ENCODE peak calls at places on chromosomes 12 and 14, in ten cellular contexts. One of them, this sample, is unnamed.

GRCh38 chr14:51999084-51999483 is 9.7 kb downstream of the RTRAF start:
- DNase-seq in GM10248: no peak
- DNase-seq in stimulated activated CD8-positive, alpha-beta memory T cell treated with anti-CD3 and anti-CD28 coated beads, Interleukin-12 subunit alpha, Interleukin-12 subunit beta, amount 100 ng/mL, for 1 hour: no peak
- DNase-seq in GM03348: no peak
- DNase-seq in stimulated activated naive CD8-positive, alpha-beta T cell treated with anti-CD3 and anti-CD28 coated beads, Interleukin-15, Interleukin-2, amounts not matched to agents 100 U/mL and 50 U/mL, for 24 hours: no peak
- DNase-seq in posterior cingulate gyrus: no peak
- DNase-seq in NT2/D1: no peak
- DNase-seq in right atrium auricular region: no peak
- DNase-seq in neural crest cell: no peak
- DNase-seq in dorsolateral prefrontal cortex: no peak
- DNase-seq in this sample: no peak

GRCh38 chr12:1885082-1885596 is 33.3 kb downstream of the CACNA2D4 start:
- DNase-seq in right atrium auricular region: peak
- DNase-seq in dorsolateral prefrontal cortex: no peak
- DNase-seq in stimulated activated naive CD8-positive, alpha-beta T cell treated with anti-CD3 and anti-CD28 coated beads, Interleukin-15, Interleukin-2, amounts not matched to agents 100 U/mL and 50 U/mL, for 24 hours: no peak
- DNase-seq in NT2/D1: no peak
- DNase-seq in GM10248: no peak
- DNase-seq in posterior cingulate gyrus: no peak
- DNase-seq in GM03348: no peak
- DNase-seq in neural crest cell: no peak
- DNase-seq in stimulated activated CD8-positive, alpha-beta memory T cell treated with anti-CD3 and anti-CD28 coated beads, Interleukin-12 subunit alpha, Interleukin-12 subunit beta, amount 100 ng/mL, for 1 hour: no peak
- DNase-seq in this sample: no peak

GRCh38 chr12:88052686-88053085 is 23.5 kb upstream of the C12orf50 start:
- DNase-seq in posterior cingulate gyrus: peak
- DNase-seq in neural crest cell: peak
- DNase-seq in GM10248: no peak
- DNase-seq in stimulated activated naive CD8-positive, alpha-beta T cell treated with anti-CD3 and anti-CD28 coated beads, Interleukin-15, Interleukin-2, amounts not matched to agents 100 U/mL and 50 U/mL, for 24 hours: no peak
- DNase-seq in GM03348: peak
- DNase-seq in stimulated activated CD8-positive, alpha-beta memory T cell treated with anti-CD3 and anti-CD28 coated beads, Interleukin-12 subunit alpha, Interleukin-12 subunit beta, amount 100 ng/mL, for 1 hour: no peak
- DNase-seq in right atrium auricular region: no peak
- DNase-seq in NT2/D1: peak
- DNase-seq in dorsolateral prefrontal cortex: no peak
- DNase-seq in this sample: peak

GRCh38 chr14:84937044-84937443 is 592.9 kb upstream of the FLRT2 start:
- DNase-seq in posterior cingulate gyrus: no peak
- DNase-seq in dorsolateral prefrontal cortex: no peak
- DNase-seq in stimulated activated CD8-positive, alpha-beta memory T cell treated with anti-CD3 and anti-CD28 coated beads, Interleukin-12 subunit alpha, Interleukin-12 subunit beta, amount 100 ng/mL, for 1 hour: no peak
- DNase-seq in neural crest cell: no peak
- DNase-seq in stimulated activated naive CD8-positive, alpha-beta T cell treated with anti-CD3 and anti-CD28 coated beads, Interleukin-15, Interleukin-2, amounts not matched to agents 100 U/mL and 50 U/mL, for 24 hours: no peak
- DNase-seq in NT2/D1: no peak
- DNase-seq in GM10248: no peak
- DNase-seq in GM03348: no peak
- DNase-seq in right atrium auricular region: no peak
- DNase-seq in this sample: no peak

GRCh38 chr14:32077081-32078029 is at the start of gene ARHGAP5:
- DNase-seq in dorsolateral prefrontal cortex: no peak
- DNase-seq in right atrium auricular region: peak
- DNase-seq in GM03348: peak
- DNase-seq in neural crest cell: peak
- DNase-seq in stimulated activated CD8-positive, alpha-beta memory T cell treated with anti-CD3 and anti-CD28 coated beads, Interleukin-12 subunit alpha, Interleukin-12 subunit beta, amount 100 ng/mL, for 1 hour: peak
- DNase-seq in GM10248: peak
- DNase-seq in posterior cingulate gyrus: peak
- DNase-seq in stimulated activated naive CD8-positive, alpha-beta T cell treated with anti-CD3 and anti-CD28 coated beads, Interleukin-15, Interleukin-2, amounts not matched to agents 100 U/mL and 50 U/mL, for 24 hours: peak
- DNase-seq in NT2/D1: no peak
- DNase-seq in this sample: peak

GRCh38 chr12:49019435-49020317 is 1.1 kb upstream of the PRKAG1 start:
- DNase-seq in posterior cingulate gyrus: no peak
- DNase-seq in NT2/D1: no peak
- DNase-seq in dorsolateral prefrontal cortex: no peak
- DNase-seq in GM10248: peak
- DNase-seq in stimulated activated naive CD8-positive, alpha-beta T cell treated with anti-CD3 and anti-CD28 coated beads, Interleukin-15, Interleukin-2, amounts not matched to agents 100 U/mL and 50 U/mL, for 24 hours: peak
- DNase-seq in right atrium auricular region: no peak
- DNase-seq in stimulated activated CD8-positive, alpha-beta memory T cell treated with anti-CD3 and anti-CD28 coated beads, Interleukin-12 subunit alpha, Interleukin-12 subunit beta, amount 100 ng/mL, for 1 hour: no peak
- DNase-seq in GM03348: peak
- DNase-seq in neural crest cell: no peak
- DNase-seq in this sample: peak

GRCh38 chr14:81390706-81391105 is 9.4 kb downstream of the STON2 start:
- DNase-seq in right atrium auricular region: no peak
- DNase-seq in posterior cingulate gyrus: no peak
- DNase-seq in GM03348: no peak
- DNase-seq in NT2/D1: no peak
- DNase-seq in neural crest cell: no peak
- DNase-seq in dorsolateral prefrontal cortex: no peak
- DNase-seq in stimulated activated naive CD8-positive, alpha-beta T cell treated with anti-CD3 and anti-CD28 coated beads, Interleukin-15, Interleukin-2, amounts not matched to agents 100 U/mL and 50 U/mL, for 24 hours: no peak
- DNase-seq in stimulated activated CD8-positive, alpha-beta memory T cell treated with anti-CD3 and anti-CD28 coated beads, Interleukin-12 subunit alpha, Interleukin-12 subunit beta, amount 100 ng/mL, for 1 hour: no peak
- DNase-seq in GM10248: no peak
- DNase-seq in this sample: no peak

GRCh38 chr12:27243006-27243405 is 1.1 kb upstream of the STK38L start:
- DNase-seq in NT2/D1: no peak
- DNase-seq in stimulated activated naive CD8-positive, alpha-beta T cell treated with anti-CD3 and anti-CD28 coated beads, Interleukin-15, Interleukin-2, amounts not matched to agents 100 U/mL and 50 U/mL, for 24 hours: no peak
- DNase-seq in neural crest cell: no peak
- DNase-seq in posterior cingulate gyrus: no peak
- DNase-seq in stimulated activated CD8-positive, alpha-beta memory T cell treated with anti-CD3 and anti-CD28 coated beads, Interleukin-12 subunit alpha, Interleukin-12 subunit beta, amount 100 ng/mL, for 1 hour: no peak
- DNase-seq in dorsolateral prefrontal cortex: no peak
- DNase-seq in GM10248: no peak
- DNase-seq in right atrium auricular region: no peak
- DNase-seq in GM03348: no peak
- DNase-seq in this sample: no peak

GRCh38 chr14:89330236-89331002 is 86.6 kb downstream of the FOXN3 start:
- DNase-seq in stimulated activated naive CD8-positive, alpha-beta T cell treated with anti-CD3 and anti-CD28 coated beads, Interleukin-15, Interleukin-2, amounts not matched to agents 100 U/mL and 50 U/mL, for 24 hours: no peak
- DNase-seq in neural crest cell: no peak
- DNase-seq in posterior cingulate gyrus: no peak
- DNase-seq in stimulated activated CD8-positive, alpha-beta memory T cell treated with anti-CD3 and anti-CD28 coated beads, Interleukin-12 subunit alpha, Interleukin-12 subunit beta, amount 100 ng/mL, for 1 hour: no peak
- DNase-seq in right atrium auricular region: peak
- DNase-seq in NT2/D1: no peak
- DNase-seq in dorsolateral prefrontal cortex: no peak
- DNase-seq in GM10248: no peak
- DNase-seq in GM03348: peak
- DNase-seq in this sample: no peak

GRCh38 chr14:75469164-75469563 is 41.3 kb downstream of the JDP2 start:
- DNase-seq in GM03348: no peak
- DNase-seq in GM10248: no peak
- DNase-seq in dorsolateral prefrontal cortex: no peak
- DNase-seq in stimulated activated CD8-positive, alpha-beta memory T cell treated with anti-CD3 and anti-CD28 coated beads, Interleukin-12 subunit alpha, Interleukin-12 subunit beta, amount 100 ng/mL, for 1 hour: no peak
- DNase-seq in right atrium auricular region: no peak
- DNase-seq in NT2/D1: no peak
- DNase-seq in posterior cingulate gyrus: no peak
- DNase-seq in neural crest cell: no peak
- DNase-seq in stimulated activated naive CD8-positive, alpha-beta T cell treated with anti-CD3 and anti-CD28 coated beads, Interleukin-15, Interleukin-2, amounts not matched to agents 100 U/mL and 50 U/mL, for 24 hours: no peak
- DNase-seq in this sample: no peak

GRCh38 chr12:53508534-53509199 is 1.4 kb upstream of the NPFF start:
- DNase-seq in dorsolateral prefrontal cortex: peak
- DNase-seq in posterior cingulate gyrus: peak
- DNase-seq in neural crest cell: peak
- DNase-seq in GM10248: peak
- DNase-seq in stimulated activated naive CD8-positive, alpha-beta T cell treated with anti-CD3 and anti-CD28 coated beads, Interleukin-15, Interleukin-2, amounts not matched to agents 100 U/mL and 50 U/mL, for 24 hours: peak
- DNase-seq in stimulated activated CD8-positive, alpha-beta memory T cell treated with anti-CD3 and anti-CD28 coated beads, Interleukin-12 subunit alpha, Interleukin-12 subunit beta, amount 100 ng/mL, for 1 hour: peak
- DNase-seq in right atrium auricular region: peak
- DNase-seq in GM03348: peak
- DNase-seq in NT2/D1: peak
- DNase-seq in this sample: peak

GRCh38 chr12:124513297-124513867 is 54.0 kb downstream of the NCOR2 start:
- DNase-seq in posterior cingulate gyrus: no peak
- DNase-seq in dorsolateral prefrontal cortex: no peak
- DNase-seq in stimulated activated naive CD8-positive, alpha-beta T cell treated with anti-CD3 and anti-CD28 coated beads, Interleukin-15, Interleukin-2, amounts not matched to agents 100 U/mL and 50 U/mL, for 24 hours: no peak
- DNase-seq in GM10248: no peak
- DNase-seq in right atrium auricular region: no peak
- DNase-seq in GM03348: no peak
- DNase-seq in stimulated activated CD8-positive, alpha-beta memory T cell treated with anti-CD3 and anti-CD28 coated beads, Interleukin-12 subunit alpha, Interleukin-12 subunit beta, amount 100 ng/mL, for 1 hour: no peak
- DNase-seq in neural crest cell: no peak
- DNase-seq in NT2/D1: peak
- DNase-seq in this sample: no peak

GRCh38 chr12:108313609-108314331 is 25.3 kb downstream of the CMKLR1 start:
- DNase-seq in posterior cingulate gyrus: no peak
- DNase-seq in stimulated activated CD8-positive, alpha-beta memory T cell treated with anti-CD3 and anti-CD28 coated beads, Interleukin-12 subunit alpha, Interleukin-12 subunit beta, amount 100 ng/mL, for 1 hour: no peak
- DNase-seq in right atrium auricular region: no peak
- DNase-seq in stimulated activated naive CD8-positive, alpha-beta T cell treated with anti-CD3 and anti-CD28 coated beads, Interleukin-15, Interleukin-2, amounts not matched to agents 100 U/mL and 50 U/mL, for 24 hours: peak
- DNase-seq in dorsolateral prefrontal cortex: no peak
- DNase-seq in neural crest cell: no peak
- DNase-seq in GM03348: no peak
- DNase-seq in GM10248: no peak
- DNase-seq in NT2/D1: no peak
- DNase-seq in this sample: no peak

GRCh38 chr12:114018669-114019068 is 52.5 kb upstream of the RBM19 start:
- DNase-seq in stimulated activated CD8-positive, alpha-beta memory T cell treated with anti-CD3 and anti-CD28 coated beads, Interleukin-12 subunit alpha, Interleukin-12 subunit beta, amount 100 ng/mL, for 1 hour: no peak
- DNase-seq in right atrium auricular region: no peak
- DNase-seq in GM10248: no peak
- DNase-seq in GM03348: no peak
- DNase-seq in posterior cingulate gyrus: no peak
- DNase-seq in NT2/D1: no peak
- DNase-seq in stimulated activated naive CD8-positive, alpha-beta T cell treated with anti-CD3 and anti-CD28 coated beads, Interleukin-15, Interleukin-2, amounts not matched to agents 100 U/mL and 50 U/mL, for 24 hours: no peak
- DNase-seq in dorsolateral prefrontal cortex: no peak
- DNase-seq in neural crest cell: no peak
- DNase-seq in this sample: no peak

GRCh38 chr12:32032205-32032810 is 73.1 kb downstream of the RESF1 start:
- DNase-seq in posterior cingulate gyrus: no peak
- DNase-seq in dorsolateral prefrontal cortex: no peak
- DNase-seq in neural crest cell: no peak
- DNase-seq in NT2/D1: no peak
- DNase-seq in stimulated activated naive CD8-positive, alpha-beta T cell treated with anti-CD3 and anti-CD28 coated beads, Interleukin-15, Interleukin-2, amounts not matched to agents 100 U/mL and 50 U/mL, for 24 hours: no peak
- DNase-seq in stimulated activated CD8-positive, alpha-beta memory T cell treated with anti-CD3 and anti-CD28 coated beads, Interleukin-12 subunit alpha, Interleukin-12 subunit beta, amount 100 ng/mL, for 1 hour: no peak
- DNase-seq in GM03348: no peak
- DNase-seq in GM10248: no peak
- DNase-seq in right atrium auricular region: no peak
- DNase-seq in this sample: no peak

GRCh38 chr12:65891219-65891618 is 66.9 kb downstream of the HMGA2 start:
- DNase-seq in neural crest cell: no peak
- DNase-seq in NT2/D1: no peak
- DNase-seq in posterior cingulate gyrus: no peak
- DNase-seq in right atrium auricular region: no peak
- DNase-seq in stimulated activated CD8-positive, alpha-beta memory T cell treated with anti-CD3 and anti-CD28 coated beads, Interleukin-12 subunit alpha, Interleukin-12 subunit beta, amount 100 ng/mL, for 1 hour: no peak
- DNase-seq in GM10248: no peak
- DNase-seq in dorsolateral prefrontal cortex: no peak
- DNase-seq in stimulated activated naive CD8-positive, alpha-beta T cell treated with anti-CD3 and anti-CD28 coated beads, Interleukin-15, Interleukin-2, amounts not matched to agents 100 U/mL and 50 U/mL, for 24 hours: no peak
- DNase-seq in GM03348: peak
- DNase-seq in this sample: peak

GRCh38 chr12:125371023-125371422 is 305.8 kb downstream of the AACS start:
- DNase-seq in NT2/D1: no peak
- DNase-seq in neural crest cell: no peak
- DNase-seq in stimulated activated CD8-positive, alpha-beta memory T cell treated with anti-CD3 and anti-CD28 coated beads, Interleukin-12 subunit alpha, Interleukin-12 subunit beta, amount 100 ng/mL, for 1 hour: no peak
- DNase-seq in dorsolateral prefrontal cortex: no peak
- DNase-seq in stimulated activated naive CD8-positive, alpha-beta T cell treated with anti-CD3 and anti-CD28 coated beads, Interleukin-15, Interleukin-2, amounts not matched to agents 100 U/mL and 50 U/mL, for 24 hours: no peak
- DNase-seq in GM10248: no peak
- DNase-seq in GM03348: no peak
- DNase-seq in posterior cingulate gyrus: no peak
- DNase-seq in right atrium auricular region: no peak
- DNase-seq in this sample: no peak

GRCh38 chr12:112419269-112420133 is 754 bp downstream of the PTPN11 start:
- DNase-seq in NT2/D1: peak
- DNase-seq in GM10248: no peak
- DNase-seq in posterior cingulate gyrus: no peak
- DNase-seq in GM03348: peak
- DNase-seq in neural crest cell: no peak
- DNase-seq in stimulated activated CD8-positive, alpha-beta memory T cell treated with anti-CD3 and anti-CD28 coated beads, Interleukin-12 subunit alpha, Interleukin-12 subunit beta, amount 100 ng/mL, for 1 hour: no peak
- DNase-seq in stimulated activated naive CD8-positive, alpha-beta T cell treated with anti-CD3 and anti-CD28 coated beads, Interleukin-15, Interleukin-2, amounts not matched to agents 100 U/mL and 50 U/mL, for 24 hours: no peak
- DNase-seq in dorsolateral prefrontal cortex: no peak
- DNase-seq in right atrium auricular region: peak
- DNase-seq in this sample: no peak

GRCh38 chr14:69980457-69981414 is 101.5 kb downstream of the SMOC1 start:
- DNase-seq in stimulated activated CD8-positive, alpha-beta memory T cell treated with anti-CD3 and anti-CD28 coated beads, Interleukin-12 subunit alpha, Interleukin-12 subunit beta, amount 100 ng/mL, for 1 hour: no peak
- DNase-seq in right atrium auricular region: no peak
- DNase-seq in neural crest cell: no peak
- DNase-seq in posterior cingulate gyrus: peak
- DNase-seq in GM03348: no peak
- DNase-seq in stimulated activated naive CD8-positive, alpha-beta T cell treated with anti-CD3 and anti-CD28 coated beads, Interleukin-15, Interleukin-2, amounts not matched to agents 100 U/mL and 50 U/mL, for 24 hours: no peak
- DNase-seq in GM10248: no peak
- DNase-seq in NT2/D1: peak
- DNase-seq in dorsolateral prefrontal cortex: peak
- DNase-seq in this sample: no peak

GRCh38 chr12:124696689-124697476 is 129.5 kb upstream of the NCOR2 start:
- DNase-seq in posterior cingulate gyrus: no peak
- DNase-seq in GM03348: no peak
- DNase-seq in stimulated activated naive CD8-positive, alpha-beta T cell treated with anti-CD3 and anti-CD28 coated beads, Interleukin-15, Interleukin-2, amounts not matched to agents 100 U/mL and 50 U/mL, for 24 hours: no peak
- DNase-seq in GM10248: no peak
- DNase-seq in stimulated activated CD8-positive, alpha-beta memory T cell treated with anti-CD3 and anti-CD28 coated beads, Interleukin-12 subunit alpha, Interleukin-12 subunit beta, amount 100 ng/mL, for 1 hour: no peak
- DNase-seq in dorsolateral prefrontal cortex: no peak
- DNase-seq in neural crest cell: no peak
- DNase-seq in right atrium auricular region: no peak
- DNase-seq in NT2/D1: no peak
- DNase-seq in this sample: no peak

GRCh38 chr14:68506021-68506644 is 286.7 kb downstream of the ZFP36L1 start:
- DNase-seq in dorsolateral prefrontal cortex: no peak
- DNase-seq in GM10248: no peak
- DNase-seq in posterior cingulate gyrus: no peak
- DNase-seq in stimulated activated CD8-positive, alpha-beta memory T cell treated with anti-CD3 and anti-CD28 coated beads, Interleukin-12 subunit alpha, Interleukin-12 subunit beta, amount 100 ng/mL, for 1 hour: no peak
- DNase-seq in neural crest cell: no peak
- DNase-seq in stimulated activated naive CD8-positive, alpha-beta T cell treated with anti-CD3 and anti-CD28 coated beads, Interleukin-15, Interleukin-2, amounts not matched to agents 100 U/mL and 50 U/mL, for 24 hours: no peak
- DNase-seq in right atrium auricular region: no peak
- DNase-seq in NT2/D1: no peak
- DNase-seq in GM03348: peak
- DNase-seq in this sample: no peak

GRCh38 chr14:76022991-76023390 is 37.4 kb downstream of the IFT43 start:
- DNase-seq in GM10248: no peak
- DNase-seq in GM03348: no peak
- DNase-seq in neural crest cell: no peak
- DNase-seq in dorsolateral prefrontal cortex: no peak
- DNase-seq in stimulated activated naive CD8-positive, alpha-beta T cell treated with anti-CD3 and anti-CD28 coated beads, Interleukin-15, Interleukin-2, amounts not matched to agents 100 U/mL and 50 U/mL, for 24 hours: no peak
- DNase-seq in right atrium auricular region: no peak
- DNase-seq in NT2/D1: no peak
- DNase-seq in stimulated activated CD8-positive, alpha-beta memory T cell treated with anti-CD3 and anti-CD28 coated beads, Interleukin-12 subunit alpha, Interleukin-12 subunit beta, amount 100 ng/mL, for 1 hour: no peak
- DNase-seq in posterior cingulate gyrus: no peak
- DNase-seq in this sample: no peak

GRCh38 chr14:22614240-22614799 is 16.2 kb downstream of the ABHD4 start:
- DNase-seq in right atrium auricular region: no peak
- DNase-seq in stimulated activated CD8-positive, alpha-beta memory T cell treated with anti-CD3 and anti-CD28 coated beads, Interleukin-12 subunit alpha, Interleukin-12 subunit beta, amount 100 ng/mL, for 1 hour: no peak
- DNase-seq in neural crest cell: no peak
- DNase-seq in posterior cingulate gyrus: no peak
- DNase-seq in GM03348: peak
- DNase-seq in NT2/D1: no peak
- DNase-seq in dorsolateral prefrontal cortex: no peak
- DNase-seq in GM10248: no peak
- DNase-seq in stimulated activated naive CD8-positive, alpha-beta T cell treated with anti-CD3 and anti-CD28 coated beads, Interleukin-15, Interleukin-2, amounts not matched to agents 100 U/mL and 50 U/mL, for 24 hours: no peak
- DNase-seq in this sample: peak

This sample was measured in HAP-1.